ENCODE peak calls at places on chromosomes 16 and 17, in seven cellular contexts. One of them, this sample, is unnamed.
A peak's percentile ranks its signal among the peaks of the same experiment; 100 is the strongest.

GRCh38 chr16:58419241-58420012 is 27.2 kb downstream of the GINS3 start:
- DNase-seq in SK-N-SH: no peak
- DNase-seq in sigmoid colon: no peak
- DNase-seq in H9: no peak
- DNase-seq in neural progenitor cell: peak; percentile 84
- DNase-seq in CD8-positive, alpha-beta T cell: no peak
- DNase-seq in vagina: no peak
- DNase-seq in this sample: no peak

GRCh38 chr17:74659898-74660297 is 36.4 kb upstream of the CD300E start:
- DNase-seq in SK-N-SH: no peak
- DNase-seq in sigmoid colon: no peak
- DNase-seq in H9: no peak
- DNase-seq in neural progenitor cell: no peak
- DNase-seq in CD8-positive, alpha-beta T cell: no peak
- DNase-seq in vagina: no peak
- DNase-seq in this sample: no peak

GRCh38 chr16:57540906-57541753 is 1.3 kb upstream of the ADGRG5 start:
- DNase-seq in SK-N-SH: peak; percentile 10
- DNase-seq in sigmoid colon: no peak
- DNase-seq in H9: peak; percentile 18
- DNase-seq in neural progenitor cell: no peak
- DNase-seq in CD8-positive, alpha-beta T cell: no peak
- DNase-seq in vagina: peak; percentile 93
- DNase-seq in this sample: no peak

GRCh38 chr16:66265106-66265415 is 101.4 kb upstream of the CDH5 start:
- DNase-seq in SK-N-SH: no peak
- DNase-seq in sigmoid colon: no peak
- DNase-seq in H9: no peak
- DNase-seq in neural progenitor cell: no peak
- DNase-seq in CD8-positive, alpha-beta T cell: no peak
- DNase-seq in vagina: peak; percentile 64
- DNase-seq in this sample: no peak

GRCh38 chr17:75010683-75011406 is 1.6 kb upstream of the MRPL58 start:
- DNase-seq in SK-N-SH: peak; percentile 91
- DNase-seq in sigmoid colon: peak; percentile 90
- DNase-seq in H9: peak; percentile 75
- DNase-seq in neural progenitor cell: no peak
- DNase-seq in CD8-positive, alpha-beta T cell: no peak
- DNase-seq in vagina: no peak
- DNase-seq in this sample: peak; percentile 90

GRCh38 chr16:81544261-81544660 is 99.7 kb downstream of the CMIP start:
- DNase-seq in SK-N-SH: no peak
- DNase-seq in sigmoid colon: no peak
- DNase-seq in H9: no peak
- DNase-seq in neural progenitor cell: no peak
- DNase-seq in CD8-positive, alpha-beta T cell: no peak
- DNase-seq in vagina: no peak
- DNase-seq in this sample: no peak

GRCh38 chr17:42459983-42460300 is 1.3 kb downstream of the ATP6V0A1 start:
- DNase-seq in SK-N-SH: peak; percentile 32
- DNase-seq in sigmoid colon: no peak
- DNase-seq in H9: no peak
- DNase-seq in neural progenitor cell: peak; percentile 27
- DNase-seq in CD8-positive, alpha-beta T cell: no peak
- DNase-seq in vagina: no peak
- DNase-seq in this sample: no peak

GRCh38 chr17:74309902-74310301 is 16.1 kb upstream of the KIF19 start:
- DNase-seq in SK-N-SH: no peak
- DNase-seq in sigmoid colon: no peak
- DNase-seq in H9: peak; percentile 29
- DNase-seq in neural progenitor cell: no peak
- DNase-seq in CD8-positive, alpha-beta T cell: no peak
- DNase-seq in vagina: no peak
- DNase-seq in this sample: no peak

GRCh38 chr16:67255553-67256030 is 6.8 kb downstream of the SLC9A5 start:
- DNase-seq in SK-N-SH: no peak
- DNase-seq in sigmoid colon: peak; percentile 59
- DNase-seq in H9: no peak
- DNase-seq in neural progenitor cell: no peak
- DNase-seq in CD8-positive, alpha-beta T cell: no peak
- DNase-seq in vagina: no peak
- DNase-seq in this sample: no peak

GRCh38 chr17:66190738-66191606 is 961 bp downstream of the CEP112 start:
- DNase-seq in SK-N-SH: peak; percentile 49
- DNase-seq in sigmoid colon: no peak
- DNase-seq in H9: no peak
- DNase-seq in neural progenitor cell: peak; percentile 5
- DNase-seq in CD8-positive, alpha-beta T cell: no peak
- DNase-seq in vagina: no peak
- DNase-seq in this sample: no peak

GRCh38 chr16:13956635-13957196 is 36.8 kb downstream of the ERCC4 start:
- DNase-seq in SK-N-SH: no peak
- DNase-seq in sigmoid colon: no peak
- DNase-seq in H9: no peak
- DNase-seq in neural progenitor cell: no peak
- DNase-seq in CD8-positive, alpha-beta T cell: no peak
- DNase-seq in vagina: no peak
- DNase-seq in this sample: no peak

GRCh38 chr16:86383488-86384262 is 126.7 kb upstream of the FOXF1 start:
- DNase-seq in SK-N-SH: no peak
- DNase-seq in sigmoid colon: peak; percentile 70
- DNase-seq in H9: no peak
- DNase-seq in neural progenitor cell: no peak
- DNase-seq in CD8-positive, alpha-beta T cell: no peak
- DNase-seq in vagina: no peak
- DNase-seq in this sample: no peak

GRCh38 chr16:67055712-67056487 is 27.0 kb downstream of the CBFB start:
- DNase-seq in SK-N-SH: peak; percentile 21
- DNase-seq in sigmoid colon: no peak
- DNase-seq in H9: no peak
- DNase-seq in neural progenitor cell: no peak
- DNase-seq in CD8-positive, alpha-beta T cell: no peak
- DNase-seq in vagina: no peak
- DNase-seq in this sample: no peak

DNA sequence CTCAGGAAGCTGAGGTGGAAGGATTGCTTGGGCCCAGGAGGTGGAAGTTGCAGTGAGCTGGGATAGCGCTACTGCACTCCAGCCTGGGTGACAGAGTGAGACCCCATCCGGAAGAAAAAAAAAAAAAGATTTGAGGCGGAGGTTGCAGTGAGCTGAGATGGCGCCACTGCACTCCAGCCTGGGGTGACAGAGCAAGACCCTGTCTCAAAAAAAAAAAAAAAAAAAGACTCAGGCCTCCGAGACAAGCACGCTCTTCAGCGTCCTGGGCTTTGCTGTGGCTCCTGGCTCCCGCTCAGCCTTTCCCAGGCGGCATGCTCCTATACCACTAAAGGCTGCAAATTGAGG is 11.0 kb upstream of the SPHK1 start:
- DNase-seq in SK-N-SH: peak; percentile 36
- DNase-seq in sigmoid colon: no peak
- DNase-seq in H9: peak; percentile 62
- DNase-seq in neural progenitor cell: peak; percentile 33
- DNase-seq in CD8-positive, alpha-beta T cell: no peak
- DNase-seq in vagina: no peak
- DNase-seq in this sample: no peak
- H3K4me1 ChIP-seq in SK-N-SH: peaks cover 21% of the 10 kb centered on the region
- H3K4me1 ChIP-seq in sigmoid colon: peaks cover 5% of the 10 kb centered on the region
- H3K4me1 ChIP-seq in H9: no peaks in the 10 kb centered on the region
- H3K4me1 ChIP-seq in neural progenitor cell: peaks cover 8% of the 10 kb centered on the region
- H3K4me1 ChIP-seq in CD8-positive, alpha-beta T cell: no peaks in the 10 kb centered on the region
- H3K4me1 ChIP-seq in vagina: peaks cover 23% of the 10 kb centered on the region
- H3K4me1 ChIP-seq in this sample: peaks cover 10% of the 10 kb centered on the region

GRCh38 chr17:44961921-44962350 is 6.2 kb downstream of the C1QL1 start:
- DNase-seq in SK-N-SH: no peak
- DNase-seq in sigmoid colon: peak; percentile 47
- DNase-seq in H9: peak; percentile 80
- DNase-seq in neural progenitor cell: no peak
- DNase-seq in CD8-positive, alpha-beta T cell: no peak
- DNase-seq in vagina: no peak
- DNase-seq in this sample: peak; percentile 53
- TF ChIP-seq CTCF in SK-N-SH: peak; percentile 23
- TF ChIP-seq CTCF in sigmoid colon: no peak
- TF ChIP-seq CTCF in H9: peak; percentile 48
- TF ChIP-seq CTCF in neural progenitor cell: peak; percentile 25
- TF ChIP-seq CTCF in CD8-positive, alpha-beta T cell: no peak
- TF ChIP-seq CTCF in vagina: no peak
- TF ChIP-seq CTCF in this sample: peak; percentile 52

GRCh38 chr17:79402275-79402674 is 208.6 kb downstream of the RBFOX3 start:
- DNase-seq in SK-N-SH: no peak
- DNase-seq in sigmoid colon: no peak
- DNase-seq in H9: no peak
- DNase-seq in neural progenitor cell: no peak
- DNase-seq in CD8-positive, alpha-beta T cell: no peak
- DNase-seq in vagina: no peak
- DNase-seq in this sample: no peak

GRCh38 chr17:79401704-79402075 is 209.2 kb downstream of the RBFOX3 start:
- DNase-seq in SK-N-SH: no peak
- DNase-seq in sigmoid colon: no peak
- DNase-seq in H9: no peak
- DNase-seq in neural progenitor cell: no peak
- DNase-seq in CD8-positive, alpha-beta T cell: no peak
- DNase-seq in vagina: no peak
- DNase-seq in this sample: no peak

GRCh38 chr17:79406316-79406715 is 204.5 kb downstream of the RBFOX3 start:
- DNase-seq in SK-N-SH: no peak
- DNase-seq in sigmoid colon: no peak
- DNase-seq in H9: no peak
- DNase-seq in neural progenitor cell: no peak
- DNase-seq in CD8-positive, alpha-beta T cell: no peak
- DNase-seq in vagina: no peak
- DNase-seq in this sample: no peak

GRCh38 chr17:79405823-79406222 is 205.0 kb downstream of the RBFOX3 start:
- DNase-seq in SK-N-SH: no peak
- DNase-seq in sigmoid colon: no peak
- DNase-seq in H9: no peak
- DNase-seq in neural progenitor cell: no peak
- DNase-seq in CD8-positive, alpha-beta T cell: no peak
- DNase-seq in vagina: no peak
- DNase-seq in this sample: no peak

GRCh38 chr17:79404136-79404911 is 206.5 kb downstream of the RBFOX3 start:
- DNase-seq in SK-N-SH: no peak
- DNase-seq in sigmoid colon: no peak
- DNase-seq in H9: no peak
- DNase-seq in neural progenitor cell: no peak
- DNase-seq in CD8-positive, alpha-beta T cell: no peak
- DNase-seq in vagina: no peak
- DNase-seq in this sample: no peak
- H3K27me3 ChIP-seq in SK-N-SH: peaks cover 65% of the 10 kb centered on the region
- H3K27me3 ChIP-seq in sigmoid colon: no peaks in the 10 kb centered on the region
- H3K27me3 ChIP-seq in H9: peaks cover 8% of the 10 kb centered on the region
- H3K27me3 ChIP-seq in neural progenitor cell: peaks cover 34% of the 10 kb centered on the region
- H3K27me3 ChIP-seq in CD8-positive, alpha-beta T cell: peaks cover 11% of the 10 kb centered on the region
- H3K27me3 ChIP-seq in vagina: no peaks in the 10 kb centered on the region
- H3K27me3 ChIP-seq in this sample: peaks cover 82% of the 10 kb centered on the region

GRCh38 chr17:57984226-57984890 is 3.7 kb downstream of the VEZF1 start:
- DNase-seq in SK-N-SH: no peak
- DNase-seq in sigmoid colon: no peak
- DNase-seq in H9: no peak
- DNase-seq in neural progenitor cell: no peak
- DNase-seq in CD8-positive, alpha-beta T cell: no peak
- DNase-seq in vagina: no peak
- DNase-seq in this sample: no peak
- H3K4me1 ChIP-seq in SK-N-SH: peaks cover 52% of the 10 kb centered on the region
- H3K4me1 ChIP-seq in sigmoid colon: peaks cover 63% of the 10 kb centered on the region
- H3K4me1 ChIP-seq in H9: no peaks in the 10 kb centered on the region
- H3K4me1 ChIP-seq in neural progenitor cell: peaks cover 42% of the 10 kb centered on the region
- H3K4me1 ChIP-seq in CD8-positive, alpha-beta T cell: peaks cover 59% of the 10 kb centered on the region
- H3K4me1 ChIP-seq in vagina: peaks cover 70% of the 10 kb centered on the region
- H3K4me1 ChIP-seq in this sample: peaks cover 14% of the 10 kb centered on the region

DNA sequence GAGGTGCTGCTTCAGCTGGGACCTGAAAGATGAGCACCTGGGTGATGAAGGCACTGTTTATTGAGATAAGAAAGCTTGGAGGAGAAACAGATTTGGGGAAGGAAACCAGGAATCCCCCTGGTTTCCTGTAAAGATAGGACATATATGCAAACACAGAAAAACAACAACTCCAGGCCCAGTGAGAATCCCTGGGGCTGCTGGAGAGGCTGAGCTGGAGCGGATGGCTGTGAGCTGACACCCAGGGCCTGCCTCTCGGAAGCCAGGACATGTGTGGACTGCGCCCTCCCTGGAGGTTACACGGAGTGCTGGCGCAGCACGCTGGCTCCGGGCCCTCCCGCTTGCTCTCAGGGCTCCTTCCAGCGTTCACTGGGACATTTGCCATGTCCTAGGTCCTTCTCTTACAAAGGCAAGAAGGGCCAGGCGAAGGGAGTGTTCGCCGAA is 57.5 kb downstream of the CYB5B start:
- DNase-seq in SK-N-SH: no peak
- DNase-seq in sigmoid colon: peak; percentile 92
- DNase-seq in H9: peak; percentile 50
- DNase-seq in neural progenitor cell: no peak
- DNase-seq in CD8-positive, alpha-beta T cell: no peak
- DNase-seq in vagina: no peak
- DNase-seq in this sample: peak; percentile 88
- TF ChIP-seq CTCF in SK-N-SH: no peak
- TF ChIP-seq CTCF in sigmoid colon: no peak
- TF ChIP-seq CTCF in H9: no peak
- TF ChIP-seq CTCF in neural progenitor cell: no peak
- TF ChIP-seq CTCF in CD8-positive, alpha-beta T cell: no peak
- TF ChIP-seq CTCF in vagina: no peak
- TF ChIP-seq CTCF in this sample: peak; percentile 26

GRCh38 chr17:46038937-46039336 is 39.9 kb downstream of the STH start:
- DNase-seq in SK-N-SH: no peak
- DNase-seq in sigmoid colon: no peak
- DNase-seq in H9: no peak
- DNase-seq in neural progenitor cell: no peak
- DNase-seq in CD8-positive, alpha-beta T cell: no peak
- DNase-seq in vagina: no peak
- DNase-seq in this sample: no peak
- H3K27me3 ChIP-seq in SK-N-SH: no peaks in the 10 kb centered on the region
- H3K27me3 ChIP-seq in sigmoid colon: no peaks in the 10 kb centered on the region
- H3K27me3 ChIP-seq in H9: no peaks in the 10 kb centered on the region
- H3K27me3 ChIP-seq in neural progenitor cell: no peaks in the 10 kb centered on the region
- H3K27me3 ChIP-seq in CD8-positive, alpha-beta T cell: no peaks in the 10 kb centered on the region
- H3K27me3 ChIP-seq in vagina: no peaks in the 10 kb centered on the region
- H3K27me3 ChIP-seq in this sample: no peaks in the 10 kb centered on the region